ENCODE peak calls at places on chromosomes 6 and 20, in six cellular contexts. U, I, S, K, Y and P are unnamed samples.
A peak's percentile ranks its signal among the peaks of the same experiment; 100 is the strongest.

GRCh38 chr6:157134402-157135074 is 188.8 kb downstream of the TMEM242 start:
- DNase-seq in Y (no peak), U (no peak), I (no peak), K (no peak), S (no peak), P (no peak)

GRCh38 chr6:70257874-70258273 is 45.0 kb downstream of the COL9A1 start:
- DNase-seq in I (no peak), S (no peak), U (no peak), Y (no peak), K (no peak), P (no peak)

GRCh38 chr6:97714772-97715171 is 431.8 kb upstream of the MMS22L start:
- DNase-seq in Y (no peak), I (no peak), K (no peak), S (no peak), U (no peak), P (no peak)

GRCh38 chr20:36836591-36837329 is 39.2 kb upstream of the TLDC2 start:
- DNase-seq in S (peak; percentile 60), I (no peak), U (peak; percentile 87), Y (no peak), K (peak; percentile 74), P (no peak)

GRCh38 chr20:55216525-55217242 is 741.3 kb downstream of the DOK5 start:
- DNase-seq in S (no peak), Y (no peak), I (no peak), K (no peak), U (no peak), P (no peak)

GRCh38 chr6:113655761-113656160 is 201.4 kb upstream of the MARCKS start:
- DNase-seq in I (no peak), Y (no peak), K (no peak), S (no peak), U (no peak), P (no peak)

GRCh38 chr6:25835442-25836283 is 3.8 kb upstream of the SLC17A1 start:
- DNase-seq in Y (no peak), U (no peak), I (no peak), S (no peak), K (no peak), P (no peak)

GRCh38 chr20:34365765-34366213 is 2.7 kb downstream of the ITCH start:
- DNase-seq in U (no peak), Y (no peak), S (no peak), I (no peak), K (no peak), P (no peak)

GRCh38 chr20:18001131-18001921 is 32.5 kb downstream of the MGME1 start:
- DNase-seq in Y (no peak), I (peak; percentile 88), S (peak; percentile 55), U (peak; percentile 54), K (no peak), P (peak; percentile 38)

GRCh38 chr6:155303361-155303870 is 10.9 kb downstream of the TFB1M start:
- DNase-seq in I (no peak), U (no peak), Y (no peak), S (no peak), K (no peak), P (no peak)

GRCh38 chr20:10271470-10272219 is 53.0 kb downstream of the SNAP25 start:
- DNase-seq in S (no peak), K (no peak), Y (no peak), I (no peak), U (no peak), P (no peak)

GRCh38 chr6:52994789-52995078 is 350 bp downstream of the GSTA4 start:
- DNase-seq in U (no peak), Y (no peak), S (peak; percentile 38), K (peak; percentile 48), I (peak; percentile 68), P (no peak)

GRCh38 chr20:32566379-32567374 is 18.5 kb downstream of the NOL4L start:
- DNase-seq in S (no peak), I (no peak), Y (no peak), U (no peak), K (no peak), P (no peak)